ENCODE peak calls at places on chromosomes 2 and 18, in six cellular contexts. T is neuronal stem cell, N is IMR-90, C is trophoblast cell, U is mesenchymal stem cell, S is H1. I is an unnamed sample.
A peak's percentile ranks its signal among the peaks of the same experiment; 100 is the strongest.

GRCh38 chr2:189751080-189751658 is 11.4 kb downstream of the OSGEPL1 start:
- DNase-seq in T (peak; percentile 14), N (peak; percentile 25), C (peak; percentile 71), U (peak; percentile 46), S (peak; percentile 50), I (peak; percentile 57)

GRCh38 chr2:205290299-205290698 is 392.0 kb upstream of the NRP2 start:
- DNase-seq in T (no peak), N (no peak), C (no peak), U (no peak), S (no peak), I (no peak)

GRCh38 chr18:35174093-35174731 is 66.6 kb upstream of the ZNF397 start:
- DNase-seq in T (no peak), N (no peak), C (no peak), U (no peak), S (no peak), I (peak; percentile 29)

GRCh38 chr2:125643128-125643527 is 1012.8 kb upstream of the GYPC start:
- DNase-seq in T (no peak), N (no peak), C (no peak), U (no peak), S (no peak), I (no peak)

GRCh38 chr2:145569108-145569507 is 1049.2 kb upstream of the ZEB2 start:
- DNase-seq in T (no peak), N (peak; percentile 39), C (no peak), U (no peak), S (no peak), I (no peak)

GRCh38 chr2:42169100-42169868 is at the start of gene EML4:
- DNase-seq in T (peak; percentile 90), N (peak; percentile 90), C (peak; percentile 89), U (peak; percentile 85), S (peak; percentile 98), I (peak; percentile 94)

GRCh38 chr2:234331566-234331965 is 165.3 kb downstream of the ARL4C start:
- DNase-seq in T (no peak), N (no peak), C (no peak), U (no peak), S (no peak), I (no peak)

GRCh38 chr2:239425496-239426098 is 24.8 kb upstream of the HDAC4 start:
- DNase-seq in T (no peak), N (no peak), C (no peak), U (no peak), S (no peak), I (no peak)

GRCh38 chr2:43169091-43169936 is 57.1 kb downstream of the ZFP36L2 start:
- DNase-seq in T (no peak), N (no peak), C (no peak), U (no peak), S (no peak), I (no peak)

GRCh38 chr2:63590621-63591408 is 2.1 kb downstream of the MDH1 start:
- DNase-seq in T (no peak), N (no peak), C (no peak), U (peak; percentile 24), S (no peak), I (peak; percentile 53)

GRCh38 chr2:141311430-141311829 is 819.4 kb downstream of the LRP1B start:
- DNase-seq in T (no peak), N (no peak), C (no peak), U (no peak), S (no peak), I (no peak)

GRCh38 chr18:21481739-21482138 is 118.8 kb downstream of the ESCO1 start:
- DNase-seq in T (no peak), N (no peak), C (no peak), U (no peak), S (no peak), I (no peak)

GRCh38 chr18:73741946-73742345 is 405.7 kb downstream of the FBXO15 start:
- DNase-seq in T (no peak), N (peak; percentile 68), C (no peak), U (peak; percentile 58), S (no peak), I (no peak)

GRCh38 chr2:174786066-174786725 is 21.9 kb upstream of the CHRNA1 start:
- DNase-seq in T (no peak), N (peak; percentile 51), C (no peak), U (no peak), S (no peak), I (no peak)

GRCh38 chr2:179857236-179857635 is 4.2 kb downstream of the ZNF385B start:
- DNase-seq in T (no peak), N (no peak), C (no peak), U (no peak), S (no peak), I (no peak)

GRCh38 chr2:25402477-25402876 is 60.8 kb upstream of the DNMT3A start:
- DNase-seq in T (no peak), N (no peak), C (no peak), U (no peak), S (no peak), I (no peak)

GRCh38 chr18:79476918-79477685 is 81.4 kb downstream of the NFATC1 start:
- DNase-seq in T (no peak), N (no peak), C (no peak), U (no peak), S (no peak), I (no peak)

GRCh38 chr2:233413529-233414272 is 59.4 kb downstream of the DGKD start:
- DNase-seq in T (no peak), N (peak; percentile 46), C (no peak), U (peak; percentile 72), S (peak; percentile 22), I (no peak)

GRCh38 chr2:33491685-33492084 is 15.2 kb downstream of the RASGRP3 start:
- DNase-seq in T (no peak), N (no peak), C (no peak), U (no peak), S (peak; percentile 52), I (peak; percentile 37)

GRCh38 chr2:33494877-33495641 is 18.6 kb downstream of the RASGRP3 start:
- DNase-seq in T (no peak), N (no peak), C (no peak), U (peak; percentile 37), S (no peak), I (no peak)

GRCh38 chr2:33489835-33490431 is 13.5 kb downstream of the RASGRP3 start:
- DNase-seq in T (no peak), N (no peak), C (no peak), U (no peak), S (no peak), I (no peak)

GRCh38 chr2:33494155-33494779 is 17.8 kb downstream of the RASGRP3 start:
- DNase-seq in T (no peak), N (peak; percentile 59), C (no peak), U (peak; percentile 62), S (no peak), I (no peak)

DNA sequence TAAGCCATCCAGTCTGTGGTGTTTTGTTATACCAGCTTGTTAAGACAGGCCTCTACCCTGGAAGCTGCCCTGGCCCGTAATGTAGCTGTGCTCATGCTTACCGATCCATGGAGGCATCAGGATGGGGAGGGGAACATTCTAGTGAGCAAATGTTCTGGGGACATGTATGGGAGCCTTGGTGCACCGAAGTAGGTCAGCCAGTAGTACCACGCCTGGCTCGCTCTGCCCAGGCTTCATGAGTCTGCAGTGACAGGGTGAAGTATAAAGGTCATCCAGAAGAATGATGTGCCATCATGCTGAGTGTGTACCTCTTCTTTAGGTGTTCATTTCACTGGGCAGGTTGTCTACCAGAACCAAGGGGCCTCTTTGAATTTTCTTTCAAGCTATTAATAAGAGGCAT is 16.3 kb downstream of the RASGRP3 start:
- DNase-seq in T (no peak), N (no peak), C (no peak), U (no peak), S (no peak), I (no peak)
- H3K23ac ChIP-seq in T (no peak overlapping the region), N (no peak overlapping the region), C (no peak overlapping the region), U (no peak overlapping the region), S (no peak overlapping the region), I (no peak overlapping the region)

GRCh38 chr2:71226391-71226964 is 425 bp downstream of the PAIP2B start:
- DNase-seq in T (peak; percentile 48), N (no peak), C (no peak), U (no peak), S (peak; percentile 65), I (peak; percentile 35)

GRCh38 chr2:71223767-71224333 is 3.1 kb downstream of the PAIP2B start:
- DNase-seq in T (peak; percentile 48), N (peak; percentile 16), C (peak; percentile 62), U (peak; percentile 44), S (peak; percentile 57), I (peak; percentile 77)

GRCh38 chr2:71224457-71224856 is 2.4 kb downstream of the PAIP2B start:
- DNase-seq in T (no peak), N (no peak), C (no peak), U (no peak), S (no peak), I (no peak)

GRCh38 chr2:71224935-71225334 is 2.0 kb downstream of the PAIP2B start:
- DNase-seq in T (no peak), N (no peak), C (no peak), U (no peak), S (no peak), I (no peak)

GRCh38 chr2:71226965-71227560 is at the start of gene PAIP2B:
- DNase-seq in T (peak; percentile 99), N (peak; percentile 97), C (peak; percentile 100), U (peak; percentile 99), S (peak; percentile 96), I (peak; percentile 100)
- H3K18ac ChIP-seq in T (peak within 1 kb of the TSS; percentile 38), N (no peak within 1 kb of the TSS), C (no peak within 1 kb of the TSS), U (no peak within 1 kb of the TSS), S (peak within 1 kb of the TSS; percentile 42), I (no peak within 1 kb of the TSS)

GRCh38 chr2:7097353-7097895 is 180.2 kb downstream of the RNF144A start:
- DNase-seq in T (peak; percentile 77), N (peak; percentile 30), C (peak; percentile 69), U (peak; percentile 62), S (peak; percentile 92), I (peak; percentile 69)
- H3K4me3 ChIP-seq in T (no peak overlapping the region), N (no peak overlapping the region), C (no peak overlapping the region), U (no peak overlapping the region), S (no peak overlapping the region), I (no peak overlapping the region)

DNA sequence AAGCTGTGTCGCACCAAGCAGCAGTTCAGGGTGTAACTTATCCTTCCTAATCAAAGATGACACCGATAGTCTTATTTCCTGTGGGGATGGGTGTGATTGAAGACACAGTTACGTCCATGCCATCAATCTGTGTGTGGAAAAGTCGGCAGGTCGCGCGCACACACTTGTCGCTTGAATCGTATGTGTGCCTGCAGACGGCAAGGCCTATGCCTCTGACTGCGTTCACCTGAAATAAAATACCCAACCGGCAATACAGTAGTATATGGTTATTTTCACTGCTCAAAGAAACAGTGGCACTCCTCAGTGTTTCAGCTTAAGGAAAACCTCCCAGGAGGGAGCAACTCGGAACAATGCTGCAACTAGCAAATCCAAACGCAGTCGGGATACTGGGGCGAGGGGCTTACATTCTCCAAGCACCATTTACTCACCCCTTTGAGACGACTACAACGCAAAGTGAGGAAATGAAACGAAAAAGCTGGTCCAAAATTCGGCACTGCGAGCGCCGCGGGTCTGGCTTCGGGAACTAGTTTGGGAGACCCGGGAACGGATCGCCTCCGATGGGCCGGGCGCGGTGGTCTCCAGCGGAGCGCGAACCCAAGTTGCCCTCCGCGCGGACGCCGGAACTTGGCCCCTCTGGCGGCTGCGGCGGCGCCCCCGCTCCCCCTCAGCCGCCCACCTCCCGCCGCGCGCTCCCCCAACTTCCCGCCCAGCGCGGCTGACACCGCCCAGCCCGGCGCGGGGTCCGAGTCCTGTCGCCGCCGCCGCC is 680 bp downstream of the PRKD3 start:
- DNase-seq in T (peak; percentile 47), N (peak; percentile 31), C (peak; percentile 23), U (peak; percentile 54), S (peak; percentile 67), I (peak; percentile 70)
- H3K23ac ChIP-seq in T (peak overlapping the region; percentile 65), N (peak overlapping the region; percentile 97), C (no peak overlapping the region), U (no peak overlapping the region), S (no peak overlapping the region), I (no peak overlapping the region)

GRCh38 chr2:219160186-219161017 is at the start of gene NHEJ1:
- DNase-seq in T (peak; percentile 93), N (peak; percentile 89), C (peak; percentile 85), U (peak; percentile 95), S (peak; percentile 100), I (peak; percentile 97)
- H3K18ac ChIP-seq in T (peak within 1 kb of the TSS; percentile 100), N (peak within 1 kb of the TSS; percentile 87), C (peak within 1 kb of the TSS; percentile 86), U (peak within 1 kb of the TSS; percentile 95), S (peak within 1 kb of the TSS; percentile 99), I (peak within 1 kb of the TSS; percentile 95)